ENCODE peak calls at places on chromosomes 5 and 9, in four cellular contexts. One of them, this sample, is unnamed.

GRCh38 chr9:106286249-106286648 is 576.7 kb upstream of the ZNF462 start:
- DNase-seq in GM12878: no peak
- DNase-seq in K562: no peak
- DNase-seq in HepG2: no peak
- DNase-seq in this sample: no peak

GRCh38 chr9:68991457-68991856 is 22.5 kb downstream of the PRKACG start:
- DNase-seq in GM12878: no peak
- DNase-seq in K562: no peak
- DNase-seq in HepG2: no peak
- DNase-seq in this sample: no peak

GRCh38 chr5:143056331-143056689 is 286.1 kb downstream of the ARHGAP26 start:
- DNase-seq in GM12878: no peak
- DNase-seq in K562: no peak
- DNase-seq in HepG2: no peak
- DNase-seq in this sample: no peak

GRCh38 chr9:12956261-12956660 is 181.4 kb downstream of the LURAP1L start:
- DNase-seq in GM12878: no peak
- DNase-seq in K562: no peak
- DNase-seq in HepG2: no peak
- DNase-seq in this sample: no peak

GRCh38 chr5:176734756-176735342 is 75.5 kb upstream of the UNC5A start:
- DNase-seq in GM12878: no peak
- DNase-seq in K562: no peak
- DNase-seq in HepG2: no peak
- DNase-seq in this sample: no peak

GRCh38 chr9:17491780-17492179 is 87.1 kb upstream of the SH3GL2 start:
- DNase-seq in GM12878: no peak
- DNase-seq in K562: no peak
- DNase-seq in HepG2: no peak
- DNase-seq in this sample: no peak

GRCh38 chr5:139669681-139670368 is 21.7 kb downstream of the CXXC5 start:
- DNase-seq in GM12878: no peak
- DNase-seq in K562: peak
- DNase-seq in HepG2: peak
- DNase-seq in this sample: no peak

GRCh38 chr5:122292357-122292756 is 19.7 kb upstream of the SNCAIP start:
- DNase-seq in GM12878: no peak
- DNase-seq in K562: no peak
- DNase-seq in HepG2: no peak
- DNase-seq in this sample: no peak

GRCh38 chr5:180704362-180704761 is 35.5 kb downstream of the OR2Y1 start:
- DNase-seq in GM12878: no peak
- DNase-seq in K562: peak
- DNase-seq in HepG2: peak
- DNase-seq in this sample: no peak

GRCh38 chr5:179558912-179559279 is 8.5 kb downstream of the RUFY1 start:
- DNase-seq in GM12878: no peak
- DNase-seq in K562: no peak
- DNase-seq in HepG2: peak
- DNase-seq in this sample: peak

GRCh38 chr9:129164246-129164930 is 13.7 kb downstream of the IER5L start:
- DNase-seq in GM12878: no peak
- DNase-seq in K562: no peak
- DNase-seq in HepG2: peak
- DNase-seq in this sample: no peak

GRCh38 chr5:139768802-139769465 is 26.7 kb upstream of the PSD2 start:
- DNase-seq in GM12878: no peak
- DNase-seq in K562: no peak
- DNase-seq in HepG2: no peak
- DNase-seq in this sample: no peak

GRCh38 chr5:14138608-14139540 is 4.3 kb upstream of the TRIO start:
- DNase-seq in GM12878: no peak
- DNase-seq in K562: no peak
- DNase-seq in HepG2: no peak
- DNase-seq in this sample: no peak

GRCh38 chr5:64693636-64694035 is 3.3 kb downstream of the SHISAL2B start:
- DNase-seq in GM12878: no peak
- DNase-seq in K562: no peak
- DNase-seq in HepG2: no peak
- DNase-seq in this sample: no peak

GRCh38 chr5:43412151-43412550 is at the start of gene CCL28:
- DNase-seq in GM12878: no peak
- DNase-seq in K562: no peak
- DNase-seq in HepG2: no peak
- DNase-seq in this sample: no peak

GRCh38 chr5:89929834-89930233 is 479.7 kb downstream of the CETN3 start:
- DNase-seq in GM12878: no peak
- DNase-seq in K562: no peak
- DNase-seq in HepG2: no peak
- DNase-seq in this sample: no peak

GRCh38 chr9:109918359-109919163 is 138.6 kb downstream of the PALM2AKAP2 start:
- DNase-seq in GM12878: peak
- DNase-seq in K562: no peak
- DNase-seq in HepG2: no peak
- DNase-seq in this sample: no peak

GRCh38 chr9:2015581-2016410 is 649 bp downstream of the SMARCA2 start:
- DNase-seq in GM12878: no peak
- DNase-seq in K562: no peak
- DNase-seq in HepG2: peak
- DNase-seq in this sample: peak

GRCh38 chr5:177403826-177404640 is 3.6 kb upstream of the PFN3 start:
- DNase-seq in GM12878: no peak
- DNase-seq in K562: peak
- DNase-seq in HepG2: no peak
- DNase-seq in this sample: peak

GRCh38 chr9:131008909-131009618 is at the start of gene LAMC3:
- DNase-seq in GM12878: no peak
- DNase-seq in K562: peak
- DNase-seq in HepG2: no peak
- DNase-seq in this sample: peak

GRCh38 chr5:79642210-79642609 is 30.0 kb downstream of the TENT2 start:
- DNase-seq in GM12878: no peak
- DNase-seq in K562: no peak
- DNase-seq in HepG2: no peak
- DNase-seq in this sample: no peak

GRCh38 chr5:42811591-42812392 is at the start of gene SELENOP:
- DNase-seq in GM12878: peak
- DNase-seq in K562: peak
- DNase-seq in HepG2: peak
- DNase-seq in this sample: peak

GRCh38 chr9:114366334-114367128 is 21.3 kb downstream of the AKNA start:
- DNase-seq in GM12878: no peak
- DNase-seq in K562: no peak
- DNase-seq in HepG2: no peak
- DNase-seq in this sample: no peak

GRCh38 chr5:94968507-94969095 is 316.3 kb downstream of the MCTP1 start:
- DNase-seq in GM12878: peak
- DNase-seq in K562: peak
- DNase-seq in HepG2: peak
- DNase-seq in this sample: peak

GRCh38 chr5:157562111-157562581 is 13.4 kb downstream of the ADAM19 start:
- DNase-seq in GM12878: no peak
- DNase-seq in K562: no peak
- DNase-seq in HepG2: no peak
- DNase-seq in this sample: no peak

GRCh38 chr5:179407191-179408175 is 62.2 kb upstream of the ADAMTS2 start:
- DNase-seq in GM12878: no peak
- DNase-seq in K562: no peak
- DNase-seq in HepG2: no peak
- DNase-seq in this sample: no peak

GRCh38 chr5:5221731-5222130 is 81.6 kb downstream of the ADAMTS16 start:
- DNase-seq in GM12878: no peak
- DNase-seq in K562: no peak
- DNase-seq in HepG2: no peak
- DNase-seq in this sample: no peak

GRCh38 chr5:68476854-68477253 is 261.3 kb downstream of the PIK3R1 start:
- DNase-seq in GM12878: no peak
- DNase-seq in K562: peak
- DNase-seq in HepG2: peak
- DNase-seq in this sample: no peak

GRCh38 chr5:120512068-120512467 is 48.0 kb downstream of the PRR16 start:
- DNase-seq in GM12878: no peak
- DNase-seq in K562: no peak
- DNase-seq in HepG2: no peak
- DNase-seq in this sample: no peak

GRCh38 chr9:134863941-134864820 is 16.4 kb upstream of the FCN2 start:
- DNase-seq in GM12878: no peak
- DNase-seq in K562: no peak
- DNase-seq in HepG2: no peak
- DNase-seq in this sample: no peak

GRCh38 chr5:135203593-135204036 is 169.6 kb upstream of the PITX1 start:
- DNase-seq in GM12878: no peak
- DNase-seq in K562: peak
- DNase-seq in HepG2: peak
- DNase-seq in this sample: no peak

GRCh38 chr5:123992641-123993040 is 480.7 kb downstream of the CSNK1G3 start:
- DNase-seq in GM12878: no peak
- DNase-seq in K562: no peak
- DNase-seq in HepG2: no peak
- DNase-seq in this sample: no peak

GRCh38 chr5:124000558-124000957 is 488.6 kb downstream of the CSNK1G3 start:
- DNase-seq in GM12878: no peak
- DNase-seq in K562: no peak
- DNase-seq in HepG2: no peak
- DNase-seq in this sample: no peak

GRCh38 chr5:124001216-124001615 is 489.2 kb downstream of the CSNK1G3 start:
- DNase-seq in GM12878: no peak
- DNase-seq in K562: no peak
- DNase-seq in HepG2: no peak
- DNase-seq in this sample: no peak

GRCh38 chr5:123997354-123998215 is 485.6 kb downstream of the CSNK1G3 start:
- DNase-seq in GM12878: no peak
- DNase-seq in K562: no peak
- DNase-seq in HepG2: no peak
- DNase-seq in this sample: no peak
- TF ChIP-seq BHLHE40 in GM12878: no peak
- TF ChIP-seq BHLHE40 in K562: no peak
- TF ChIP-seq BHLHE40 in HepG2: no peak
- TF ChIP-seq BHLHE40 in this sample: no peak

DNA sequence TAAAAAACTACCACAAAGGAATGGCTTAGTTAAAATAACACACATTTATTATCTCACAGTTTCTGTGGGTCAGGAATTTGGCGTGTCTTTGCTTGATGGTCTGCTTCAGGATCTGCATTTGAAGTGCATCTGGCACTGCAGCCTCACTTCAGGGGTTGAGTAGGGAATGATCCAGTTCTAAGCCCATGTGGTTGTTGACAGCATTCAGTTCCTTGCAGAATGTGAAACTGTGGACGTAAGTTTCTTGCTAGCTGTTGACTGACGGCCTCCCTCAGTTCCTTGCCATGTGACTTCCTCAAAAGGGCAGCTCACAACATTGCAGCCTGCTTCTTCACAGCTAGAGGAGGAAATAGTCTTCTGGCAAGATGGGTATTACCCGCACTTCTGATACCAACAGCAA is 2.1 kb upstream of the OGN start:
- DNase-seq in GM12878: peak
- DNase-seq in K562: no peak
- DNase-seq in HepG2: no peak
- DNase-seq in this sample: no peak
- TF ChIP-seq SP1 in GM12878: no peak
- TF ChIP-seq SP1 in K562: no peak
- TF ChIP-seq SP1 in HepG2: no peak
- TF ChIP-seq SP1 in this sample: no peak

DNA sequence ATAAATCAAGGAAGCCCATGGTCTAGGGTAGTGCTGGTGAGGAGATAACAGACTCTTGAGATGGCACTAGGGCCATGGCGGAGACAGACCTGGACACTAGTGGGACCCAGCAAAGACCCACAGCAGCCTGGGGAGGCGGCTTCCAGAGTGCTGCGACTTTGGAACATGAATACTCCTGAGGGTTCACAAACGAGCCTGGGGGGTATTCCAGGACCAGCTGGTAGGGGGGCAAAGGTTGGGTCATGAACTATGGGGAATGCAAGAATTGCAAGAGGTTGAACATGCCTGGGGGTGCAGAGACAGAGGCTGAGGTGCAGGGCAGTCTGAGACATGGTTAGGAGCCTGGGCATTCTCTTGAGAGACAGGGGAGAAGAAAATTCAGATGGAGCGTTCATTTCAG is 43.8 kb upstream of the SPTLC1 start:
- DNase-seq in GM12878: no peak
- DNase-seq in K562: no peak
- DNase-seq in HepG2: no peak
- DNase-seq in this sample: no peak
- TF ChIP-seq BHLHE40 in GM12878: no peak
- TF ChIP-seq BHLHE40 in K562: no peak
- TF ChIP-seq BHLHE40 in HepG2: no peak
- TF ChIP-seq BHLHE40 in this sample: no peak

DNA sequence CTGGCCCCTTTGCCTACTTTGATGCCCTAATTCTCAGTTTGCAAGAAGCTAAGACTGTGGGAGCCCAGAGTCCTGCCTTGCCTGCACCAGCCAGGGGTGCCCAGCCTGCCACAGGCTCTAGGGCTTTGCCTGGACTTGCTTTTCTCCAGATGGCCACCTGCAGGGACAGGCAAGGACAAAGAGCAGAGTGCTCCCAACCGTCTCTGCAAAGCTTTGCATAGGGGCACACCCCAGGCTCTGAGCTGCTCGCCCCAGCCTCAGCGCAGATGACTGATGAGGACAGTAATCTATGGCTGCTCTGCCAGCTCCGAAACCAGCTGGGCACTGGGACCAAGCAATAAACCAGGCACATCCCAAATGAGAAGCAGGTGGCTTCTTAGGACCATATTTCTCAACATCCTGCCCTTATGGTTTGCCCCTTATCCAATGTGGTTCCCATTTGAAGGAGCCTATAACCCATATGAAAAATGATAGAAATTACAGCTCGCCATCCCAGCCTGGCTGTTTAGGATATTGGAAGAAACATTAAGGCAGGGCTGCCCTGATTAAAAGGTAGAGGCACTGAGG is 25.4 kb upstream of the TCF7 start:
- DNase-seq in GM12878: no peak
- DNase-seq in K562: no peak
- DNase-seq in HepG2: no peak
- DNase-seq in this sample: no peak
- TF ChIP-seq SP1 in GM12878: no peak
- TF ChIP-seq SP1 in K562: no peak
- TF ChIP-seq SP1 in HepG2: no peak
- TF ChIP-seq SP1 in this sample: no peak

GRCh38 chr5:129379406-129379805 is 80.7 kb upstream of the ADAMTS19 start:
- DNase-seq in GM12878: no peak
- DNase-seq in K562: no peak
- DNase-seq in HepG2: no peak
- DNase-seq in this sample: no peak
- TF ChIP-seq BHLHE40 in GM12878: no peak
- TF ChIP-seq BHLHE40 in K562: no peak
- TF ChIP-seq BHLHE40 in HepG2: no peak
- TF ChIP-seq BHLHE40 in this sample: no peak

This sample was measured in HEK293T.